ENCODE peak calls at places on chromosomes 6 and 20, in eight cellular contexts. L is iPS-NIHi11; H is globus pallidus; R is brain microvascular endothelial cell; B is stimulated activated effector memory CD8-positive, alpha-beta T cell treated with anti-CD3 and anti-CD28 coated beads, Interleukin-12 subunit alpha, Interleukin-12 subunit beta, amount 100 ng/mL, for 72 hours; F is mucosa of gallbladder; W is WTC11; J is fibroblast of mammary gland. Q is an unnamed sample.

GRCh38 chr6:72554203-72554564 is 67.7 kb upstream of the KCNQ5 start:
- DNase-seq in F (no peak), J (peak; percentile 31), B (no peak), R (peak; percentile 67), H (no peak), W (no peak), L (no peak), Q (no peak)

GRCh38 chr6:26613717-26614683 is 17.2 kb downstream of the ABT1 start:
- DNase-seq in W (peak; percentile 68), L (peak; percentile 60), H (no peak), R (no peak), B (no peak), J (no peak), F (no peak), Q (no peak)

GRCh38 chr6:108598316-108598863 is 37.7 kb downstream of the FOXO3 start:
- DNase-seq in R (no peak), F (no peak), H (no peak), L (no peak), B (peak; percentile 12), J (peak; percentile 92), W (no peak), Q (peak; percentile 61)

GRCh38 chr6:5201271-5201670 is 59.5 kb downstream of the LYRM4 start:
- DNase-seq in H (no peak), R (no peak), F (no peak), L (no peak), B (no peak), W (no peak), J (no peak), Q (no peak)

GRCh38 chr20:45892049-45892816 is 1.1 kb downstream of the CTSA start:
- DNase-seq in R (peak; percentile 18), L (peak; percentile 41), F (no peak), W (no peak), J (no peak), H (no peak), B (no peak), Q (no peak)

GRCh38 chr6:143701343-143702234 is 23.8 kb downstream of the PHACTR2 start:
- DNase-seq in L (no peak), F (no peak), B (no peak), R (no peak), W (no peak), H (no peak), J (peak; percentile 71), Q (peak; percentile 81)

GRCh38 chr6:112203577-112204349 is 50.6 kb downstream of the LAMA4 start:
- DNase-seq in H (no peak), F (no peak), W (no peak), L (no peak), R (peak; percentile 87), J (peak; percentile 97), B (no peak), Q (peak; percentile 87)

GRCh38 chr20:8223096-8223870 is 91.2 kb downstream of the PLCB1 start:
- DNase-seq in J (peak; percentile 70), H (no peak), R (peak; percentile 56), L (no peak), F (no peak), B (no peak), W (no peak), Q (peak; percentile 92)

GRCh38 chr6:30740993-30741784 is 1.3 kb downstream of the FLOT1 start:
- DNase-seq in R (no peak), H (no peak), W (no peak), F (no peak), J (no peak), L (no peak), B (no peak), Q (no peak)

GRCh38 chr6:157076427-157076774 is 246.9 kb downstream of the TMEM242 start:
- DNase-seq in F (no peak), L (no peak), W (no peak), H (no peak), J (no peak), B (no peak), R (no peak), Q (no peak)

GRCh38 chr20:51482836-51483235 is 59.7 kb downstream of the NFATC2 start:
- DNase-seq in J (no peak), B (no peak), F (no peak), L (no peak), W (no peak), H (no peak), R (no peak), Q (no peak)

Q was measured in fibroblast of lung.